ENCODE peak calls at places on chromosomes 12 and 14, in five cellular contexts. N is dorsolateral prefrontal cortex, Y is neural progenitor cell, U is nephron progenitor cell, Z is NCI-H146. K is an unnamed sample.

GRCh38 chr14:50417853-50418252 is 21.2 kb upstream of the CDKL1 start:
- DNase-seq in N (no peak), Y (no peak), U (no peak), Z (no peak), K (no peak)

GRCh38 chr14:74547331-74547927 is 53.9 kb downstream of the ISCA2 start:
- DNase-seq in N (no peak), Y (peak; percentile 44), U (peak; percentile 47), Z (no peak), K (peak; percentile 56)

GRCh38 chr12:8689606-8690175 is 8.1 kb upstream of the RIMKLB start:
- DNase-seq in N (no peak), Y (peak; percentile 26), U (no peak), Z (no peak), K (no peak)

GRCh38 chr14:54577494-54577893 is 10.6 kb downstream of the SAMD4A start:
- DNase-seq in N (no peak), Y (no peak), U (no peak), Z (no peak), K (no peak)

GRCh38 chr12:121748218-121748570 is 35.6 kb downstream of the TMEM120B start:
- DNase-seq in N (no peak), Y (no peak), U (peak; percentile 33), Z (no peak), K (peak; percentile 46)

GRCh38 chr14:99757331-99758070 is 35.7 kb upstream of the EML1 start:
- DNase-seq in N (no peak), Y (no peak), U (no peak), Z (no peak), K (no peak)

GRCh38 chr12:54596526-54596946 is 8.1 kb upstream of the PPP1R1A start:
- DNase-seq in N (peak; percentile 76), Y (peak; percentile 87), U (peak; percentile 82), Z (peak; percentile 45), K (peak; percentile 86)

GRCh38 chr12:119642986-119643385 is 24.9 kb upstream of the PRKAB1 start:
- DNase-seq in N (no peak), Y (peak; percentile 41), U (peak; percentile 5), Z (no peak), K (peak; percentile 60)

GRCh38 chr12:126191037-126191891 is 1126.0 kb downstream of the AACS start:
- DNase-seq in N (no peak), Y (peak; percentile 64), U (peak; percentile 53), Z (no peak), K (no peak)

GRCh38 chr14:64942531-64943111 is at the start of gene GPX2:
- DNase-seq in N (no peak), Y (no peak), U (no peak), Z (peak; percentile 95), K (no peak)

GRCh38 chr12:45433441-45433868 is 217.6 kb downstream of the ANO6 start:
- DNase-seq in N (no peak), Y (peak; percentile 84), U (peak; percentile 3), Z (no peak), K (peak; percentile 40)

GRCh38 chr12:6226701-6227096 is 26.5 kb downstream of the CD9 start:
- DNase-seq in N (no peak), Y (no peak), U (no peak), Z (no peak), K (no peak)

GRCh38 chr14:104589338-104590195 is 10.0 kb downstream of the C14orf180 start:
- DNase-seq in N (no peak), Y (no peak), U (no peak), Z (no peak), K (no peak)

GRCh38 chr12:49624919-49625577 is 1.7 kb downstream of the PRPF40B start:
- DNase-seq in N (no peak), Y (no peak), U (no peak), Z (no peak), K (no peak)

GRCh38 chr14:51884086-51884927 is 23.9 kb downstream of the GNG2 start:
- DNase-seq in N (no peak), Y (no peak), U (no peak), Z (no peak), K (no peak)

GRCh38 chr14:79544671-79545070 is 666.6 kb downstream of the DIO2 start:
- DNase-seq in N (no peak), Y (no peak), U (no peak), Z (no peak), K (no peak)